ENCODE peak calls at places on chromosomes 5 and 9, in ten cellular contexts. X, U, P, T, F, W, V, H, G and N are unnamed samples.

GRCh38 chr5:108381955-108382783 is at the start of gene FBXL17:
- DNase-seq in U (peak), P (peak), G (peak), X (peak), V (peak), F (peak), W (peak), T (peak), H (peak), N (peak)

GRCh38 chr9:114212841-114213240 is 57.5 kb downstream of the COL27A1 start:
- DNase-seq in T (no peak), H (no peak), U (no peak), V (no peak), W (no peak), P (no peak), F (no peak), G (no peak), X (no peak), N (no peak)

GRCh38 chr9:131627846-131628820 is 82.8 kb downstream of the PRRT1B start:
- DNase-seq in T (peak), U (peak), F (peak), W (peak), X (peak), H (peak), P (no peak), G (peak), V (no peak), N (no peak)

GRCh38 chr9:93666279-93666784 is 89.9 kb downstream of the PHF2 start:
- DNase-seq in U (peak), X (peak), P (no peak), F (no peak), H (no peak), V (no peak), G (no peak), W (no peak), T (peak), N (no peak)

GRCh38 chr5:58246521-58246944 is 213.4 kb downstream of the PLK2 start:
- DNase-seq in T (no peak), U (no peak), W (no peak), V (no peak), F (no peak), X (no peak), G (no peak), P (no peak), H (no peak), N (peak)

GRCh38 chr9:69744688-69745380 is 15.0 kb downstream of the PTAR1 start:
- DNase-seq in X (no peak), F (no peak), P (no peak), U (no peak), G (no peak), W (no peak), V (no peak), T (no peak), H (no peak), N (no peak)

GRCh38 chr9:110623462-110624025 is 44.0 kb upstream of the SVEP1 start:
- DNase-seq in W (peak), U (peak), P (no peak), G (peak), V (peak), H (peak), T (no peak), X (no peak), F (peak), N (peak)

GRCh38 chr9:20022410-20022809 is 233.6 kb upstream of the SLC24A2 start:
- DNase-seq in H (peak), F (no peak), P (no peak), G (no peak), V (no peak), W (peak), U (no peak), X (no peak), T (no peak), N (peak)

GRCh38 chr9:125405938-125406811 is 144.5 kb downstream of the GAPVD1 start:
- DNase-seq in T (no peak), V (peak), W (peak), U (no peak), X (no peak), H (peak), F (no peak), P (no peak), G (no peak), N (peak)

GRCh38 chr5:9046756-9047481 is 499.0 kb downstream of the SEMA5A start:
- DNase-seq in P (no peak), X (peak), V (peak), T (no peak), U (no peak), W (peak), G (peak), H (peak), F (no peak), N (peak)

GRCh38 chr9:123933401-123933800 is 3.5 kb upstream of the DENND1A start:
- DNase-seq in X (no peak), F (no peak), T (no peak), U (no peak), G (no peak), P (no peak), W (peak), V (peak), H (peak), N (peak)

GRCh38 chr5:34491251-34491620 is 164.9 kb upstream of the RAI14 start:
- DNase-seq in T (no peak), F (no peak), V (no peak), H (no peak), U (no peak), X (no peak), W (no peak), P (no peak), G (no peak), N (peak)

GRCh38 chr9:8284835-8285234 is 485.3 kb upstream of the DMAC1 start:
- DNase-seq in X (no peak), F (no peak), T (no peak), U (no peak), P (no peak), W (no peak), V (no peak), H (no peak), G (no peak), N (no peak)

GRCh38 chr5:76604838-76605237 is 18.4 kb downstream of the F2RL2 start:
- DNase-seq in X (no peak), W (peak), G (no peak), H (peak), U (no peak), T (no peak), F (no peak), P (no peak), V (no peak), N (peak)

GRCh38 chr5:59592101-59592500 is 301.4 kb downstream of the PDE4D start:
- DNase-seq in W (peak), U (no peak), G (no peak), P (no peak), T (no peak), H (peak), F (no peak), X (no peak), V (no peak), N (peak)

GRCh38 chr5:174410716-174411512 is 313.5 kb upstream of the MSX2 start:
- DNase-seq in F (no peak), G (no peak), V (peak), X (no peak), P (no peak), H (no peak), U (no peak), T (no peak), W (no peak), N (no peak)

GRCh38 chr9:133203506-133204075 is 5.5 kb downstream of the OBP2B start:
- DNase-seq in H (no peak), X (no peak), T (no peak), V (no peak), G (no peak), U (no peak), W (no peak), P (no peak), F (no peak), N (no peak)

GRCh38 chr5:118857700-118858099 is 130.6 kb downstream of the DTWD2 start:
- DNase-seq in H (no peak), F (no peak), P (no peak), W (peak), X (no peak), V (no peak), G (no peak), T (no peak), U (peak), N (no peak)

GRCh38 chr9:129252937-129253819 is 75.1 kb upstream of the IER5L start:
- DNase-seq in U (no peak), H (no peak), G (no peak), V (no peak), W (no peak), F (no peak), X (peak), P (peak), T (peak), N (no peak)

GRCh38 chr5:123814796-123815479 is 303.0 kb downstream of the CSNK1G3 start:
- DNase-seq in F (no peak), G (no peak), H (peak), W (peak), P (no peak), T (no peak), V (no peak), X (no peak), U (no peak), N (peak)

GRCh38 chr5:1059884-1060263 is 51.3 kb downstream of the NKD2 start:
- DNase-seq in G (no peak), V (no peak), W (no peak), X (no peak), T (no peak), H (no peak), P (peak), F (no peak), U (no peak), N (no peak)

GRCh38 chr9:23855885-23856284 is 29.8 kb upstream of the ELAVL2 start:
- DNase-seq in U (no peak), W (no peak), T (no peak), X (no peak), P (no peak), F (no peak), G (no peak), V (no peak), H (no peak), N (no peak)

GRCh38 chr9:78609471-78609870 is 312.5 kb downstream of the PSAT1 start:
- DNase-seq in H (no peak), P (no peak), W (no peak), F (no peak), X (no peak), G (no peak), V (no peak), U (no peak), T (no peak), N (no peak)

GRCh38 chr5:145775893-145776444 is 59.2 kb downstream of the PRELID2 start:
- DNase-seq in T (peak), P (no peak), U (peak), V (peak), W (peak), H (peak), X (peak), F (no peak), G (no peak), N (peak)
- H3K4me3 ChIP-seq in T (no peak), P (no peak), U (no peak), V (no peak), W (no peak), H (no peak), X (no peak), F (no peak), G (no peak), N (no peak)

DNA sequence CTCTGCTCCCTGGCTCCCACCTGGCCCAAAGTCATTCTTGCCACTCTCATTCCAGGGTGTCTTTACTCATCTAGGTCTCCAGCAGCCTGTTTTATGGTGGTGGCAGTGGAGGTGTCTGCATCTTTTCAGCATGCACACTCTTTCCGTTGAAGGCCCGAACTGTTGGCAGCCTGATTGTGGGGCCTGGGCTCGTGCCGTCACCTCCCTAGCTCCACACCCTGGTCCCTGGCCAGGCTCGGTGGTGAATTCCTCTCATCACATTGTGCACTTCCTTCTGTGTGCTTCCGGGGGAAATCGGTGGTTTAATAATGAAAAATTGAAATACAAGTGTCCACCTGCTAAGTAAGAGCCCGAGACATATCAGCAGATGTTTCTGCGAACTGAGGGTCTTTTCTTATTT is 214.3 kb downstream of the TRIO start:
- DNase-seq in U (no peak), G (no peak), T (no peak), F (no peak), H (no peak), X (peak), W (no peak), V (no peak), P (peak), N (no peak)
- H3K4me3 ChIP-seq in U (no peak), G (no peak), T (no peak), F (no peak), H (no peak), X (no peak), W (no peak), V (no peak), P (no peak), N (no peak)

GRCh38 chr9:117644133-117644532 is 60.1 kb upstream of the TLR4 start:
- DNase-seq in X (no peak), W (no peak), G (no peak), F (no peak), T (no peak), P (no peak), U (no peak), H (no peak), V (no peak), N (no peak)
- H3K4me3 ChIP-seq in X (peak), W (no peak), G (no peak), F (no peak), T (no peak), P (no peak), U (no peak), H (no peak), V (no peak), N (no peak)

DNA sequence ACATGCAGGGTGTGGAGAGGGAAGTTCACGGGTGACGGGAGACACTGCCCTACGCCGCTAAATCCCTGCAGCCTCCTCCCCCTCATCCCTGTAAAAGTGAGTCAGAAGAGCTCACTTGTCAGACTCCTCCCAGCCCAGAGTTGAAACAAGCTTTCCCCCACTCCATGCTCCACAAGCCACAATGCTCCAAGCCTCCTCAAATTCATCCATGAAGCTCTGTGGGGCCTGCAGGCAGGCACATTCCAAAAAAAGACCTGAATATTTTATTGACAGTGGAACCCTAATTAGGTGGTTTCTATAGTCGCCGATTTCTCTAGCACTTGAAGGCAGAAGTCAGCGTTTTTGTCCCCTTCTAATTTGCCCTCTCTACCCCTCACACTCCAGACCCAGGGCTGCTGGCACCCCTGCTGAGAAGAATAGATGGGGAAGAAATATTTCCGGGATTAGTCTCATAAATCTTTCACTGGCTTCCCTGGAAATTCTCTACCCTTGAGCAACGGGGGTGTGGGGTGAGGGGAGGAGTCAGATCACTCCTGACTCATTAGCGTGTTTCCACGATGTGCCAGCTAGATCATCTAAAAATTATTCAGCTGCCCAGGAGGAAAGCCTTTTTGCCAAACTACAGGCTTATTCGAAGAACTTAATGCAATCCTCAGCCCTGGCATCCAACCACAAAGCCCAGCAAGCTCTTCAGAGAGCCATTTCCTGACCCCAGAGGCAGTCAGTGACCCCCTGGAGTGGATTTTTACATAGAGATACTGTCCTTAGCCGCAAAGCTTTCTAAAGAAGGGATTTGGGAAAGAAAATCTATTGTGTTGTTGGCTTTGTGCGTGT is 97.1 kb downstream of the ENC1 start:
- DNase-seq in G (no peak), W (peak), P (no peak), X (no peak), V (peak), F (no peak), U (peak), H (peak), T (no peak), N (peak)
- H3K4me3 ChIP-seq in G (no peak), W (peak), P (no peak), X (no peak), V (peak), F (no peak), U (no peak), H (peak), T (no peak), N (peak)